ENCODE peak calls at places on chromosomes 3 and 15, in four cellular contexts. Q is body of pancreas, C is transverse colon, K is lower leg skin. E is an unnamed sample.
A peak's percentile ranks its signal among the peaks of the same experiment; 100 is the strongest.

GRCh38 chr3:102174832-102175374 is 259.9 kb upstream of the ZPLD1 start:
- DNase-seq in Q (no peak), C (no peak), K (no peak), E (peak; percentile 30)

GRCh38 chr3:132641837-132642538 is 17.6 kb downstream of the ACAD11 start:
- DNase-seq in Q (no peak), C (no peak), K (no peak), E (peak; percentile 69)

GRCh38 chr3:126481808-126482502 is 6.3 kb upstream of the ZXDC start:
- DNase-seq in Q (no peak), C (peak; percentile 60), K (no peak), E (peak; percentile 57)

GRCh38 chr3:8835385-8835784 is 66.0 kb upstream of the OXTR start:
- DNase-seq in Q (no peak), C (no peak), K (no peak), E (no peak)

GRCh38 chr3:122886951-122887350 is 92.1 kb downstream of the SLC49A4 start:
- DNase-seq in Q (no peak), C (no peak), K (no peak), E (no peak)

GRCh38 chr15:29670945-29671307 is 151.3 kb downstream of the TJP1 start:
- DNase-seq in Q (peak; percentile 87), C (peak; percentile 82), K (no peak), E (no peak)

GRCh38 chr3:6799264-6799915 is 61.5 kb upstream of the GRM7 start:
- DNase-seq in Q (peak; percentile 61), C (peak; percentile 50), K (no peak), E (peak; percentile 9)

GRCh38 chr15:85750319-85750806 is 44.4 kb downstream of the KLHL25 start:
- DNase-seq in Q (peak; percentile 38), C (peak; percentile 33), K (peak; percentile 92), E (peak; percentile 64)

GRCh38 chr3:16885588-16885903 is 791 bp downstream of the PLCL2 start:
- DNase-seq in Q (no peak), C (no peak), K (no peak), E (no peak)

GRCh38 chr3:156187146-156187769 is 66.9 kb downstream of the KCNAB1 start:
- DNase-seq in Q (no peak), C (no peak), K (no peak), E (no peak)

GRCh38 chr15:23401627-23402026 is 45.4 kb downstream of the GOLGA6L2 start:
- DNase-seq in Q (no peak), C (no peak), K (no peak), E (no peak)

GRCh38 chr3:125431391-125431790 is 56.3 kb upstream of the ZNF148 start:
- DNase-seq in Q (no peak), C (no peak), K (no peak), E (no peak)

GRCh38 chr15:39095218-39095879 is 485.5 kb upstream of the THBS1 start:
- DNase-seq in Q (no peak), C (no peak), K (no peak), E (no peak)

GRCh38 chr3:45210308-45211038 is 15.6 kb downstream of the TMEM158 start:
- DNase-seq in Q (peak; percentile 89), C (peak; percentile 90), K (peak; percentile 96), E (peak; percentile 89)

GRCh38 chr3:119322021-119322522 is 27.9 kb downstream of the ARHGAP31 start:
- DNase-seq in Q (no peak), C (no peak), K (no peak), E (no peak)

GRCh38 chr3:61922118-61922517 is 360.7 kb downstream of the PTPRG start:
- DNase-seq in Q (no peak), C (no peak), K (no peak), E (no peak)

GRCh38 chr15:24772256-24772655 is 96.7 kb downstream of the NPAP1 start:
- DNase-seq in Q (no peak), C (no peak), K (no peak), E (no peak)

GRCh38 chr3:58670506-58671125 is 4.0 kb upstream of the FAM3D start:
- DNase-seq in Q (no peak), C (peak; percentile 63), K (peak; percentile 68), E (no peak)

GRCh38 chr3:179697933-179698332 is 45.1 kb downstream of the USP13 start:
- DNase-seq in Q (no peak), C (no peak), K (no peak), E (no peak)

GRCh38 chr15:60708684-60709083 is 229.7 kb upstream of the ICE2 start:
- DNase-seq in Q (no peak), C (no peak), K (no peak), E (peak; percentile 89)

GRCh38 chr15:66151809-66152208 is 101.7 kb downstream of the MEGF11 start:
- DNase-seq in Q (peak; percentile 20), C (peak; percentile 18), K (no peak), E (no peak)

GRCh38 chr3:53824795-53825194 is 21.4 kb downstream of the CHDH start:
- DNase-seq in Q (peak; percentile 5), C (no peak), K (peak; percentile 53), E (no peak)

GRCh38 chr15:93035953-93036810 is 52.8 kb downstream of the RGMA start:
- DNase-seq in Q (peak; percentile 58), C (no peak), K (peak; percentile 85), E (peak; percentile 34)

GRCh38 chr3:12380408-12380795 is 91.5 kb downstream of the PPARG start:
- DNase-seq in Q (no peak), C (no peak), K (no peak), E (peak; percentile 44)

GRCh38 chr3:48151807-48152427 is 36.3 kb downstream of the CDC25A start:
- DNase-seq in Q (peak; percentile 13), C (no peak), K (no peak), E (no peak)

GRCh38 chr3:48155122-48155521 is 33.1 kb downstream of the CDC25A start:
- DNase-seq in Q (no peak), C (no peak), K (no peak), E (peak; percentile 29)

DNA sequence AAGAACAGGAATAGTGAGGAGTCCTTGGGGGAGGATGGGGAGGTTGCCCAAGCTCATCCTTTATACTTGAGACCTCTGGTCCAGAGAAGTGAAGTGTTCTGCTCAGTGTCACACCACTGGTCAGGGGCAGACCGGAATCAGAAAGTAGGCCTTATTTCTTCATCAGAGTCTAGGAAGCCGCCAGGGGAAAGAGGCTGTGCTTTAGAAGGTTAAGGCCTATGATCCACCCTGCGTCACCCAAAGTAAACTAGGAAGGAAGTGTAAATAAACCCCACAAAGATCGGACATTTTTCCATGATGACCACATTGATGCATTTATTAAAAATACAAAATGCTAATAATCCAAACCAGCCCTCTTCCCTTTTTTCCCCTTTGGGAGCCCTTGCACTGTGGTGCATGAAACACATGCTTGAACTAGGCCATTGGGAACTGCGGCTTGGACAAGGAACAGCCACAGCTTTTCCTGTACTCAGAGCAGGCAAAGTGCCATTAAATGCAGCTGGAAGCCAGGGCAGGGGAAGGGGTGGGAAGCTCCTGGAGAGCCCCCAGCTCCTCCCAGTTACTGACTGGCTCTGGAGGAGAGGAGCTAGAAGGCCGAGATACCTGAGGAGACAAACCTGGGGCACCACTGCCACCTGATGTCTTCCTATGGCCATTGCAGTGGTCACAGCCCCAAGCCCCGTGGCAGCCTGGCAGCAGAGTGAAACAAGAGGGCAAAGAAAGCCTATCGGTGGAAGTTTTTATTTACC is 37.0 kb downstream of the CDC25A start:
- DNase-seq in Q (peak; percentile 83), C (peak; percentile 80), K (peak; percentile 90), E (peak; percentile 87)
- H3K4me3 ChIP-seq in Q (no peak overlapping the region), C (no peak overlapping the region), K (no peak overlapping the region), E (no peak overlapping the region)

GRCh38 chr3:159158213-159158612 is 356.4 kb downstream of the MFSD1 start:
- DNase-seq in Q (no peak), C (no peak), K (no peak), E (no peak)
- TF ChIP-seq CTCF in Q (no peak), C (no peak), K (no peak), E (no peak)

GRCh38 chr15:97521390-97521789 is 439.1 kb upstream of the ARRDC4 start:
- DNase-seq in Q (no peak), C (no peak), K (no peak), E (no peak)
- H3K4me3 ChIP-seq in Q (no peak overlapping the region), C (no peak overlapping the region), K (no peak overlapping the region), E (no peak overlapping the region)

GRCh38 chr3:33273628-33274027 is 3.6 kb upstream of the FBXL2 start:
- DNase-seq in Q (no peak), C (no peak), K (no peak), E (no peak)

GRCh38 chr3:33271324-33271723 is 5.9 kb upstream of the FBXL2 start:
- DNase-seq in Q (no peak), C (no peak), K (no peak), E (no peak)

DNA sequence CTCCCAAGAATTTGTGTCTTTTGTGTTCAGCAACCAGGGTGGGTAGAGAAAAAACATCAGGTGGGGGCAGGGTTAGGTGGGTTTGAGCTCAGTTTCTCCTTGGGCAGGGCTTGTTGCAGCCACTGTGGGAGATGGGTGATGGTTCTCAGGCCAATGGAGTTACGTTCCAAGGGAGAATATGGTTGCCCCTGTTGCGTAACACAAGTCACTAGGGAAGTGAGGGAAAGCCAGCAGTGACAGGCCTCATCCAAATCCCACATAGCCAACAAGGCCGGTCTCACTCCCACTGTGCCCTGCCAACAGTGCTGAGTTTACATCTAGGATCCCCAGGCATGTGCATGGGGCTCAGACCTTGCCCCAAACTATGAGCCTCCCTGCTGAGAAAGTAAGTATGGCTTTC is 7.9 kb upstream of the FBXL2 start:
- DNase-seq in Q (no peak), C (no peak), K (no peak), E (no peak)
- TF ChIP-seq CTCF in Q (no peak), C (no peak), K (no peak), E (no peak)

DNA sequence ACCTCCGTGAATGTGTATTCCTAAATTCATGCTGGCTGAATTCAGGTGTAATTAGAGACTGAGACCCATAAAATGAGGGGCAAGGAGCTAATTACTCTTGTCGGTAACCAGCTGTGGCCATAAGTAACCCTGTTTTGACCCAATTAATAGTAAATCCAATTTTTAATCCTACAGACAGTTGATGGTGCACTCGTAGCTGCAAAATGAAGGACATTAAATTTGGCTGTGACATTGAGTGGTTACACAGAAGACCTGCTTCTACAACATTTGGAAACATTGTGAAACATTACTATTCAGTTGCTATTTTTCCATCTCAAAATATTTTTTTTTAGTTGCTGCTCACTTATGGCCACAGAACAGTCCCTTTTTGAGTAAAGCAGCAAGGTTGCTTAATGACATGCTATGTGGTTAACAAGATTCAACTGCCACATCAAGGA is 33.0 kb downstream of the MBNL1 start:
- DNase-seq in Q (no peak), C (no peak), K (no peak), E (no peak)
- H3K4me3 ChIP-seq in Q (no peak overlapping the region), C (no peak overlapping the region), K (no peak overlapping the region), E (no peak overlapping the region)

E was measured in fibroblast of villous mesenchyme.